ENCODE peak calls at places on chromosomes 2 and 18, in ten cellular contexts. H is NCI-H446 treated with DMSO at 0.1 percent for 48 hours, Y is astrocyte of the spinal cord, W is amniotic stem cell, C is glomerular endothelial cell, Q is neural crest cell, D is K562, L is activated T-cell treated with anti-CD3 and anti-CD28 coated beads for 1 hour, I is GM12865, G is SW 1271. M is an unnamed sample.

GRCh38 chr2:236178921-236179652 is 10.9 kb upstream of the GBX2 start:
- DNase-seq in H (no peak), Y (no peak), W (no peak), C (no peak), Q (no peak), D (no peak), L (no peak), I (no peak), G (peak), M (no peak)

GRCh38 chr2:73836141-73836943 is 7.6 kb downstream of the STAMBP start:
- DNase-seq in H (no peak), Y (no peak), W (no peak), C (no peak), Q (no peak), D (no peak), L (no peak), I (no peak), G (no peak), M (no peak)

GRCh38 chr2:26649992-26650712 is 9.0 kb upstream of the CIB4 start:
- DNase-seq in H (no peak), Y (no peak), W (no peak), C (no peak), Q (no peak), D (no peak), L (no peak), I (no peak), G (no peak), M (no peak)

GRCh38 chr2:46270384-46270783 is 26.8 kb upstream of the EPAS1 start:
- DNase-seq in H (no peak), Y (no peak), W (no peak), C (no peak), Q (no peak), D (no peak), L (no peak), I (no peak), G (no peak), M (no peak)

GRCh38 chr2:69720404-69720803 is 21.5 kb upstream of the ANXA4 start:
- DNase-seq in H (no peak), Y (no peak), W (no peak), C (no peak), Q (no peak), D (peak), L (no peak), I (no peak), G (peak), M (no peak)

GRCh38 chr2:46351388-46352141 is 54.4 kb downstream of the EPAS1 start:
- DNase-seq in H (no peak), Y (no peak), W (no peak), C (peak), Q (no peak), D (no peak), L (peak), I (no peak), G (no peak), M (no peak)

GRCh38 chr2:26292646-26293045 is 47.9 kb downstream of the HADHB start:
- DNase-seq in H (no peak), Y (peak), W (no peak), C (no peak), Q (no peak), D (no peak), L (no peak), I (no peak), G (no peak), M (no peak)

GRCh38 chr18:50950626-50951025 is 17.2 kb upstream of the ELAC1 start:
- DNase-seq in H (no peak), Y (no peak), W (no peak), C (no peak), Q (no peak), D (no peak), L (no peak), I (no peak), G (no peak), M (no peak)

GRCh38 chr18:32777049-32777448 is 4.2 kb upstream of the KLHL14 start:
- DNase-seq in H (no peak), Y (no peak), W (no peak), C (no peak), Q (no peak), D (no peak), L (no peak), I (no peak), G (no peak), M (no peak)

GRCh38 chr2:55922488-55922887 is 1.1 kb downstream of the EFEMP1 start:
- DNase-seq in H (no peak), Y (peak), W (no peak), C (no peak), Q (no peak), D (no peak), L (no peak), I (no peak), G (no peak), M (no peak)

GRCh38 chr2:172323256-172323655 is 104.1 kb upstream of the ITGA6 start:
- DNase-seq in H (no peak), Y (no peak), W (no peak), C (no peak), Q (no peak), D (no peak), L (no peak), I (no peak), G (no peak), M (no peak)

GRCh38 chr2:20999906-21000645 is 43.8 kb downstream of the APOB start:
- DNase-seq in H (no peak), Y (no peak), W (no peak), C (no peak), Q (no peak), D (no peak), L (no peak), I (no peak), G (no peak), M (no peak)

GRCh38 chr2:99861376-99861760 is 281.0 kb downstream of the AFF3 start:
- DNase-seq in H (no peak), Y (peak), W (no peak), C (no peak), Q (no peak), D (no peak), L (no peak), I (peak), G (no peak), M (no peak)

GRCh38 chr2:46974659-46975058 is 59.1 kb upstream of the MCFD2 start:
- DNase-seq in H (no peak), Y (no peak), W (no peak), C (no peak), Q (no peak), D (no peak), L (no peak), I (no peak), G (no peak), M (no peak)

GRCh38 chr2:217698691-217699090 is 304.1 kb downstream of the TNS1 start:
- DNase-seq in H (no peak), Y (no peak), W (no peak), C (no peak), Q (no peak), D (no peak), L (no peak), I (no peak), G (no peak), M (no peak)

GRCh38 chr2:159902722-159903121 is 104.7 kb upstream of the CD302 start:
- DNase-seq in H (no peak), Y (no peak), W (no peak), C (no peak), Q (no peak), D (no peak), L (no peak), I (no peak), G (no peak), M (peak)

GRCh38 chr2:237427807-237428506 is 14.0 kb upstream of the COL6A3 start:
- DNase-seq in H (no peak), Y (no peak), W (no peak), C (no peak), Q (no peak), D (no peak), L (peak), I (peak), G (no peak), M (no peak)

GRCh38 chr2:210792000-210792399 is 235.6 kb downstream of the CPS1 start:
- DNase-seq in H (no peak), Y (no peak), W (no peak), C (no peak), Q (no peak), D (no peak), L (no peak), I (no peak), G (no peak), M (no peak)

GRCh38 chr2:67839242-67839641 is 223.6 kb downstream of the C1D start:
- DNase-seq in H (no peak), Y (peak), W (no peak), C (no peak), Q (no peak), D (no peak), L (no peak), I (no peak), G (no peak), M (no peak)

GRCh38 chr18:8800445-8800844 is 95.1 kb downstream of the MTCL1 start:
- DNase-seq in H (peak), Y (peak), W (peak), C (peak), Q (no peak), D (no peak), L (no peak), I (no peak), G (peak), M (no peak)

GRCh38 chr18:46736136-46736535 is 20.7 kb downstream of the ST8SIA5 start:
- DNase-seq in H (no peak), Y (no peak), W (no peak), C (no peak), Q (no peak), D (no peak), L (no peak), I (no peak), G (no peak), M (no peak)

GRCh38 chr2:195307751-195308150 is 349.3 kb upstream of the SLC39A10 start:
- DNase-seq in H (no peak), Y (no peak), W (no peak), C (no peak), Q (no peak), D (no peak), L (no peak), I (no peak), G (no peak), M (no peak)

GRCh38 chr2:235052514-235053354 is 100.9 kb downstream of the SH3BP4 start:
- DNase-seq in H (no peak), Y (no peak), W (no peak), C (no peak), Q (no peak), D (no peak), L (no peak), I (no peak), G (no peak), M (no peak)

GRCh38 chr18:9366126-9366714 is 31.6 kb downstream of the TWSG1 start:
- DNase-seq in H (no peak), Y (peak), W (no peak), C (peak), Q (peak), D (no peak), L (no peak), I (no peak), G (peak), M (no peak)

GRCh38 chr18:62324917-62325805 is at the start of gene TNFRSF11A:
- DNase-seq in H (peak), Y (no peak), W (no peak), C (no peak), Q (no peak), D (peak), L (peak), I (peak), G (no peak), M (no peak)

GRCh38 chr2:205270689-205271088 is 411.6 kb upstream of the NRP2 start:
- DNase-seq in H (no peak), Y (peak), W (no peak), C (peak), Q (no peak), D (no peak), L (no peak), I (no peak), G (no peak), M (no peak)

GRCh38 chr2:207333599-207334308 is 168.0 kb upstream of the KLF7 start:
- DNase-seq in H (no peak), Y (peak), W (no peak), C (no peak), Q (no peak), D (no peak), L (no peak), I (no peak), G (no peak), M (no peak)

GRCh38 chr2:229674830-229675530 is 39.4 kb downstream of the DNER start:
- DNase-seq in H (no peak), Y (no peak), W (no peak), C (no peak), Q (no peak), D (no peak), L (no peak), I (no peak), G (no peak), M (no peak)

GRCh38 chr2:235568431-235568830 is 74.6 kb downstream of the AGAP1 start:
- DNase-seq in H (no peak), Y (no peak), W (no peak), C (no peak), Q (no peak), D (no peak), L (no peak), I (no peak), G (no peak), M (no peak)

M was measured in brain pericyte.